ENCODE peak calls at places on chromosome 5, in four cellular contexts. One of them, this sample, is unnamed. For H3K4me1, the result is how much of the 10 kb centered on the place peaks cover.

GRCh38 chr5:59763545-59763944 is 130.0 kb downstream of the PDE4D start:
- DNase-seq in sigmoid colon: no peak
- DNase-seq in pancreas: no peak
- DNase-seq in astrocyte: peak
- DNase-seq in this sample: no peak

GRCh38 chr5:10442581-10442980 is 902 bp downstream of the ROPN1L start:
- DNase-seq in sigmoid colon: no peak
- DNase-seq in pancreas: no peak
- DNase-seq in astrocyte: no peak
- DNase-seq in this sample: no peak

GRCh38 chr5:101429241-101429640 is 526.2 kb upstream of the ST8SIA4 start:
- DNase-seq in sigmoid colon: no peak
- DNase-seq in pancreas: no peak
- DNase-seq in astrocyte: peak
- DNase-seq in this sample: no peak

GRCh38 chr5:91468643-91469422 is 85.7 kb upstream of the ARRDC3 start:
- DNase-seq in sigmoid colon: no peak
- DNase-seq in pancreas: no peak
- DNase-seq in astrocyte: peak
- DNase-seq in this sample: no peak

GRCh38 chr5:147963436-147963835 is 57.1 kb upstream of the C5orf46 start:
- DNase-seq in sigmoid colon: no peak
- DNase-seq in pancreas: no peak
- DNase-seq in astrocyte: no peak
- DNase-seq in this sample: no peak

GRCh38 chr5:97071101-97071500 is 71.3 kb downstream of the LIX1 start:
- DNase-seq in sigmoid colon: peak
- DNase-seq in pancreas: no peak
- DNase-seq in astrocyte: peak
- DNase-seq in this sample: peak

GRCh38 chr5:135944967-135945560 is 9.7 kb downstream of the LECT2 start:
- DNase-seq in sigmoid colon: peak
- DNase-seq in pancreas: peak
- DNase-seq in astrocyte: peak
- DNase-seq in this sample: peak

GRCh38 chr5:148586796-148587195 is 67.5 kb downstream of the HTR4 start:
- DNase-seq in sigmoid colon: no peak
- DNase-seq in pancreas: no peak
- DNase-seq in astrocyte: no peak
- DNase-seq in this sample: no peak

GRCh38 chr5:82023530-82024095 is 51.8 kb downstream of the ATG10 start:
- DNase-seq in sigmoid colon: no peak
- DNase-seq in pancreas: no peak
- DNase-seq in astrocyte: no peak
- DNase-seq in this sample: no peak

GRCh38 chr5:107743357-107744000 is 72.7 kb upstream of the EFNA5 start:
- DNase-seq in sigmoid colon: no peak
- DNase-seq in pancreas: no peak
- DNase-seq in astrocyte: peak
- DNase-seq in this sample: no peak

GRCh38 chr5:88452820-88453219 is 184.2 kb upstream of the TMEM161B start:
- DNase-seq in sigmoid colon: no peak
- DNase-seq in pancreas: no peak
- DNase-seq in astrocyte: peak
- DNase-seq in this sample: no peak

GRCh38 chr5:88188458-88189132 is 80.0 kb downstream of the TMEM161B start:
- DNase-seq in sigmoid colon: no peak
- DNase-seq in pancreas: no peak
- DNase-seq in astrocyte: peak
- DNase-seq in this sample: no peak

GRCh38 chr5:156584856-156585255 is 257.9 kb downstream of the SGCD start:
- DNase-seq in sigmoid colon: no peak
- DNase-seq in pancreas: no peak
- DNase-seq in astrocyte: no peak
- DNase-seq in this sample: no peak

GRCh38 chr5:138708761-138709160 is 44.5 kb upstream of the CTNNA1 start:
- DNase-seq in sigmoid colon: no peak
- DNase-seq in pancreas: no peak
- DNase-seq in astrocyte: no peak
- DNase-seq in this sample: no peak

GRCh38 chr5:72785796-72786195 is 30.7 kb upstream of the TNPO1 start:
- DNase-seq in sigmoid colon: no peak
- DNase-seq in pancreas: no peak
- DNase-seq in astrocyte: no peak
- DNase-seq in this sample: no peak

GRCh38 chr5:82168294-82168693 is 109.9 kb downstream of the RPS23 start:
- DNase-seq in sigmoid colon: no peak
- DNase-seq in pancreas: no peak
- DNase-seq in astrocyte: peak
- DNase-seq in this sample: no peak

GRCh38 chr5:91419571-91420537 is 36.7 kb upstream of the ARRDC3 start:
- DNase-seq in sigmoid colon: peak
- DNase-seq in pancreas: peak
- DNase-seq in astrocyte: no peak
- DNase-seq in this sample: peak

GRCh38 chr5:16883801-16884200 is 52.3 kb downstream of the MYO10 start:
- DNase-seq in sigmoid colon: no peak
- DNase-seq in pancreas: no peak
- DNase-seq in astrocyte: no peak
- DNase-seq in this sample: peak

GRCh38 chr5:42840279-42840678 is 28.6 kb upstream of the SELENOP start:
- DNase-seq in sigmoid colon: peak
- DNase-seq in pancreas: peak
- DNase-seq in astrocyte: peak
- DNase-seq in this sample: peak

GRCh38 chr5:59648949-59649921 is 244.3 kb downstream of the PDE4D start:
- DNase-seq in sigmoid colon: no peak
- DNase-seq in pancreas: no peak
- DNase-seq in astrocyte: peak
- DNase-seq in this sample: no peak

GRCh38 chr5:36378551-36378950 is 76.8 kb upstream of the RANBP3L start:
- DNase-seq in sigmoid colon: no peak
- DNase-seq in pancreas: no peak
- DNase-seq in astrocyte: no peak
- DNase-seq in this sample: no peak

GRCh38 chr5:98774192-98775046 is 956 bp downstream of the RGMB start:
- DNase-seq in sigmoid colon: peak
- DNase-seq in pancreas: peak
- DNase-seq in astrocyte: peak
- DNase-seq in this sample: peak

GRCh38 chr5:127296321-127296720 is 5.7 kb downstream of the MEGF10 start:
- DNase-seq in sigmoid colon: no peak
- DNase-seq in pancreas: no peak
- DNase-seq in astrocyte: peak
- DNase-seq in this sample: no peak

DNA sequence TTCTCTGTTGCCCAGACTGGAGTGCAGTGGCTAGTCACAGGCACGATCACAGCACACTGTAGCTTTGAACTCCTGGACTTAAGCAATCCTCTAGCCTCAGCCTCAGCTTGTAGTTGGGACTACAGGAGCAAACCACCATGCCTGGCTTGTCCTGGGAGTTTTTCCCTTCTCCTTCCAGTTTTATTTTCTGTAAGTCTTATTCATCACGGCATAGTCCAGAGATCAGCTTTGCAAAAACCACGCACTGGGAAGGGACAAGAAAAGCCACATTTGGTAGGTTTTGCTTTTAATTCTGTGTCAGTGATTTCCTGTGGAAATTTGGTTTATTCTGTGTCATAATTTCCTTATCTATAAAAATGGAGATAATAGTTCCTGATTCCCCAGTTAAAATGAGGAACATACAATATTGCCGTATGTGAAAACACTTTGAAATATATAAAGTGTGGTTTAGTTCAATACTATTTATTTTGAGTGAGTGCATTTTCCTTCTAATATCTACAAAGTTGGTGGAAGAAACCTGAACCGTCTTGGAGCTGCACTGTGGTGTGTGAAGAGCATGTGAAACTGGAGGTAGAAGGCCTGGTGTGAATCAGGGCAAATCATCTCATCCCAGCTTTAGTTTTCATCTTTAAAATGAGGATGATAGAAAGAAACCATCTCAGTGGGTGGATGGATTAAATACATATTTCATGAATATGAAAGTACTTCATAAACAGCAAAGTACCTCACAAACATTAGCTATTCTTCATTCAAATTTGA is 92.8 kb upstream of the ELL2 start:
- DNase-seq in sigmoid colon: no peak
- DNase-seq in pancreas: no peak
- DNase-seq in astrocyte: no peak
- DNase-seq in this sample: no peak
- H3K4me3 ChIP-seq in sigmoid colon: no peak
- H3K4me3 ChIP-seq in pancreas: no peak
- H3K4me3 ChIP-seq in astrocyte: no peak
- H3K4me3 ChIP-seq in this sample: no peak

DNA sequence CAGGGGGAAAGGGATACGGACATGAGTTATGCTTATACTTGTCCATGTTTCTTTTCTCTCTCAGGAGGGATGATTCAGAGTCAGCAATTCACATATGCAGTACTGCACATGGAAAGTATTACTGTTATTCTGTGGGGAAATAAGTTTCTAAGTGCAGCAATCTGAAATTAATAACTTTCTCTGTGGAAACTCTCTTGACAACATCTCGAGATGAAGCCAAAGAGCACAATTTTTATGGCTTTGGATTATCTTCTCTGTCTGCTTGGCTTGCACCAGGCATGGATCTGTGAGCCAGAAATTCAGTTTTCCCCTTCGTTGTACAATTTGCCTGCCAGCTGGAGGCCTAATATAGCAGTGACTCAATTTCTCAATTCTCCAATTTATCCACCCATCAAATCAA is 2.5 kb upstream of the NDFIP1 start:
- DNase-seq in sigmoid colon: peak
- DNase-seq in pancreas: no peak
- DNase-seq in astrocyte: no peak
- DNase-seq in this sample: no peak
- H3K4me1 ChIP-seq in sigmoid colon: under half
- H3K4me1 ChIP-seq in pancreas: under half
- H3K4me1 ChIP-seq in astrocyte: under half
- H3K4me1 ChIP-seq in this sample: under half

GRCh38 chr5:90020575-90021535 is 388.7 kb downstream of the CETN3 start:
- DNase-seq in sigmoid colon: no peak
- DNase-seq in pancreas: no peak
- DNase-seq in astrocyte: peak
- DNase-seq in this sample: no peak
- H3K4me3 ChIP-seq in sigmoid colon: peak
- H3K4me3 ChIP-seq in pancreas: peak
- H3K4me3 ChIP-seq in astrocyte: peak
- H3K4me3 ChIP-seq in this sample: no peak

GRCh38 chr5:169160405-169160901 is 140.5 kb downstream of the SLIT3 start:
- DNase-seq in sigmoid colon: no peak
- DNase-seq in pancreas: no peak
- DNase-seq in astrocyte: peak
- DNase-seq in this sample: no peak

GRCh38 chr5:169164481-169164925 is 136.4 kb downstream of the SLIT3 start:
- DNase-seq in sigmoid colon: no peak
- DNase-seq in pancreas: no peak
- DNase-seq in astrocyte: peak
- DNase-seq in this sample: no peak

GRCh38 chr5:169165052-169165451 is 135.9 kb downstream of the SLIT3 start:
- DNase-seq in sigmoid colon: no peak
- DNase-seq in pancreas: no peak
- DNase-seq in astrocyte: no peak
- DNase-seq in this sample: no peak

GRCh38 chr5:169161022-169161680 is 139.8 kb downstream of the SLIT3 start:
- DNase-seq in sigmoid colon: peak
- DNase-seq in pancreas: peak
- DNase-seq in astrocyte: peak
- DNase-seq in this sample: peak

DNA sequence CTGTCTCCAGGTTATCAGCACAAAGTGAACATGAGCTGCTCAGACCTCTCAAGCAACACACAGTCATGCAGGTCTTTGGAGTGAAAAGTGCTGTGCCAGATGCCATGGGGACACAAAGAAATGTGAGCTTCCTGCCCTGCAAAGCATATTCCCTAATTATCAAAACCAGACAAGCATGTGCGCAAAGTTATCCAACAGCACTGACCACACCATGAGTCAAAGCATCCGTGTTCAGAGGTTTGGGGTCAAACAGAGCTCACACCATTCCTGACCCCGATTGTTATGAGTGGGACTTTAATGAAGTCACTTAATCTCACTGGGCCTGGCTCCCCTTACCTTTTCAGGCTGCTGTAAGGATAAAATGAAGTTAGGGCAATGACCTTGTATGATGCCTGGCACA is 138.5 kb downstream of the SLIT3 start:
- DNase-seq in sigmoid colon: no peak
- DNase-seq in pancreas: no peak
- DNase-seq in astrocyte: peak
- DNase-seq in this sample: no peak
- H3K4me1 ChIP-seq in sigmoid colon: under half
- H3K4me1 ChIP-seq in pancreas: under half
- H3K4me1 ChIP-seq in astrocyte: under half
- H3K4me1 ChIP-seq in this sample: under half

DNA sequence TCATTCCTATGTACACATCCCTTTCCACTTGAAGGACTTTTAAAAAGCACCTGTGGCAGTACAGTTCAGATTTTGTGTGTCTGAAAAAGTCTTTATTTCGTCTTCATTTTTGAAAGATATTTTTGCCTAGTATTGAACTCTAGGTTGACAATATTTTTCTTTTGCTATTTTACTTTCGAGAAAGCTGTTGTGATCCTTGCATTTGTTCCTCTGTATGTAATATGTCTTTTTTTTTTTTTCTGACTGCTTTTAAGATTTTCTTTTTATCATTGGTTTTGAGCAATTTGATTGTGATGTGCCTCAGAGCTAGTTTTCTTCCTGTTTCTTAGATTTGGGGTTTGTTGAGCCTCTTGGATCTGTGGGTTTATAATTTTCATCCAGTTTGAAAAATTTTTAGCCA is 13.3 kb downstream of the LCP2 start:
- DNase-seq in sigmoid colon: no peak
- DNase-seq in pancreas: no peak
- DNase-seq in astrocyte: no peak
- DNase-seq in this sample: no peak
- H3K4me3 ChIP-seq in sigmoid colon: no peak
- H3K4me3 ChIP-seq in pancreas: no peak
- H3K4me3 ChIP-seq in astrocyte: no peak
- H3K4me3 ChIP-seq in this sample: no peak

DNA sequence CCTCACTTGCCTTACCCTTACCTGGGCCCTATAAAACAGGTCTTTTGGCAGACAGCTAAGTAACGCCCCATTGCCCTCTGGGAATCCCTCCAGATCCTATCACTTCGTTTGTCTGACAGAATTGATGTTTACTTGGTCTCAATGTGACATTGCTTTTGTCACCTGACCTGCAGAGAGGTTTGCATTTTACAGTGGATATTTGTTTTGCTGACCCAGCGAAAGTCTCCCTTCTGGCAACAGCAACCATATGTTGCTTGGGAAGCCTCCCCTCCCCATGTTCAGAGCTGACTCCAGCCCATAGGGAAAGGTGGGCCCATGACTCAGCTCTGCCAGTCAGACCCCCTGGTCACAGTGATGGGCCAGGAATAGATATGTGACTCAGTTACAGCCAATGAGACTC is 54.0 kb upstream of the LARP1 start:
- DNase-seq in sigmoid colon: no peak
- DNase-seq in pancreas: peak
- DNase-seq in astrocyte: no peak
- DNase-seq in this sample: peak
- H3K4me1 ChIP-seq in sigmoid colon: under half
- H3K4me1 ChIP-seq in pancreas: under half
- H3K4me1 ChIP-seq in astrocyte: under half
- H3K4me1 ChIP-seq in this sample: under half